ENCODE peak calls at places on chromosomes 11 and 22, in ten cellular contexts. M, T, S, B, R, I, P, E, H and U are unnamed samples.

GRCh38 chr11:24132471-24132870 is 364.4 kb upstream of the LUZP2 start:
- DNase-seq in M (no peak), T (no peak), S (no peak), B (no peak), R (no peak), I (peak), P (no peak), E (no peak), H (no peak), U (no peak)

GRCh38 chr22:46491936-46492335 is 45.5 kb downstream of the CELSR1 start:
- DNase-seq in M (peak), T (peak), S (no peak), B (no peak), R (peak), I (no peak), P (peak), E (no peak), H (no peak), U (no peak)

GRCh38 chr11:96082002-96082899 is 158.3 kb upstream of the MTMR2 start:
- DNase-seq in M (no peak), T (no peak), S (peak), B (no peak), R (no peak), I (no peak), P (peak), E (peak), H (peak), U (no peak)

GRCh38 chr22:28247667-28248363 is 328.8 kb upstream of the PITPNB start:
- DNase-seq in M (no peak), T (no peak), S (peak), B (peak), R (peak), I (no peak), P (peak), E (no peak), H (peak), U (no peak)

GRCh38 chr11:29293825-29294224 is 723.0 kb downstream of the KCNA4 start:
- DNase-seq in M (peak), T (peak), S (no peak), B (peak), R (peak), I (peak), P (no peak), E (peak), H (no peak), U (no peak)

GRCh38 chr11:71940561-71941219 is 11.8 kb downstream of the RNF121 start:
- DNase-seq in M (no peak), T (no peak), S (no peak), B (peak), R (peak), I (no peak), P (no peak), E (no peak), H (no peak), U (no peak)

GRCh38 chr11:1150769-1151365 is 6.9 kb upstream of the MUC5AC start:
- DNase-seq in M (peak), T (peak), S (no peak), B (peak), R (peak), I (peak), P (no peak), E (peak), H (no peak), U (no peak)

GRCh38 chr11:74018331-74019005 is 9.6 kb upstream of the UCP3 start:
- DNase-seq in M (peak), T (peak), S (no peak), B (peak), R (peak), I (peak), P (no peak), E (no peak), H (no peak), U (no peak)

GRCh38 chr11:130536106-130537040 is 87.9 kb downstream of the ADAMTS15 start:
- DNase-seq in M (peak), T (no peak), S (no peak), B (peak), R (peak), I (peak), P (no peak), E (no peak), H (no peak), U (no peak)

GRCh38 chr11:10567466-10567865 is 999 bp downstream of the LYVE1 start:
- DNase-seq in M (no peak), T (no peak), S (no peak), B (no peak), R (no peak), I (no peak), P (no peak), E (no peak), H (no peak), U (no peak)

GRCh38 chr11:10564692-10565318 is 3.7 kb downstream of the LYVE1 start:
- DNase-seq in M (no peak), T (peak), S (no peak), B (no peak), R (peak), I (peak), P (no peak), E (peak), H (no peak), U (no peak)

GRCh38 chr11:10568486-10568941 is at the start of gene LYVE1:
- DNase-seq in M (no peak), T (no peak), S (no peak), B (no peak), R (no peak), I (no peak), P (no peak), E (peak), H (no peak), U (no peak)

GRCh38 chr11:10565493-10565892 is 3.0 kb downstream of the LYVE1 start:
- DNase-seq in M (no peak), T (no peak), S (no peak), B (no peak), R (no peak), I (no peak), P (no peak), E (no peak), H (no peak), U (no peak)

DNA sequence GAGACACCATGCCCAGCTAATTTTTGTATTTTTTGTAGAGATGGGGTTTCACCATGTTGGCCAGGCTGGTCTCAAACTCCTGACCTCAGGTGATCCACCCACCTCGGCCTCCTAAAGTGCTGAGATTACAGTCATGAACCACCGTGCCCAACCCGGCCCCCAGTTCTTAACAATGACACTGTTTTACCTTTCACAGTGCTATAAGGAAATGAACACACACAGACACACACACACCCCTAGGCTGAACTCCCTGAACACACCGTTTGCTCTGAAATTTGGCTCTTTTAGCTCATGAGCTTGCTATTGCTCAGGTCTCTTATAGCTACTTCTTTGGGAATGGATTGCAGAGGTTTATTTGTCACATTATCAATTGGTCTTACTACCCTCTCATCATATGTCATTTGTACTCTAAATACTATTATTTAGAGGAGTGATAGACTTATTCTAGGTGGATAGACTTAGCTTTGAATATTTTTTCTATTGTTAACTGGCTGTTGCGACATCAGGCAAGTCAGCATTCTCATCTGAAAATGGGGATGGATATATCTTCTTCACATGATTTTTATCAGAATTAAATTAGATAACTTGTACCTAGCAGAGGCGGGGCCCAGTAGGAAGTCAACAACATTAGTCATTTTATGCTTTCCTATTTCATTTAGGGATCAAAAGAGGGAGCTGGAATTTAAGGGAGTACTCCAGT is 2.1 kb downstream of the LYVE1 start:
- DNase-seq in M (no peak), T (peak), S (no peak), B (no peak), R (peak), I (no peak), P (no peak), E (no peak), H (no peak), U (no peak)
- H3K9ac ChIP-seq in M (no peak), T (no peak), S (no peak), B (no peak), R (no peak), I (no peak), P (no peak), E (no peak), H (no peak), U (no peak)

GRCh38 chr11:79675081-79675480 is 234.3 kb upstream of the TENM4 start:
- DNase-seq in M (no peak), T (no peak), S (no peak), B (no peak), R (no peak), I (no peak), P (no peak), E (no peak), H (no peak), U (no peak)
- H3K9ac ChIP-seq in M (no peak), T (no peak), S (no peak), B (no peak), R (no peak), I (no peak), P (no peak), E (no peak), H (no peak), U (no peak)

GRCh38 chr11:18367431-18367830 is 26.9 kb upstream of the LDHA start:
- DNase-seq in M (peak), T (no peak), S (no peak), B (no peak), R (peak), I (no peak), P (no peak), E (no peak), H (no peak), U (no peak)

GRCh38 chr11:18366286-18366685 is 28.1 kb upstream of the LDHA start:
- DNase-seq in M (no peak), T (no peak), S (no peak), B (no peak), R (no peak), I (no peak), P (no peak), E (no peak), H (no peak), U (no peak)

GRCh38 chr11:18368236-18368635 is 26.1 kb upstream of the LDHA start:
- DNase-seq in M (peak), T (peak), S (no peak), B (peak), R (peak), I (no peak), P (no peak), E (no peak), H (no peak), U (no peak)

GRCh38 chr11:18364495-18365047 is 29.8 kb upstream of the LDHA start:
- DNase-seq in M (no peak), T (no peak), S (no peak), B (no peak), R (peak), I (no peak), P (no peak), E (no peak), H (no peak), U (no peak)

GRCh38 chr11:18365736-18366135 is 28.6 kb upstream of the LDHA start:
- DNase-seq in M (no peak), T (no peak), S (no peak), B (no peak), R (no peak), I (no peak), P (peak), E (no peak), H (peak), U (no peak)
- H3K9ac ChIP-seq in M (no peak), T (no peak), S (no peak), B (no peak), R (no peak), I (no peak), P (no peak), E (no peak), H (no peak), U (no peak)

DNA sequence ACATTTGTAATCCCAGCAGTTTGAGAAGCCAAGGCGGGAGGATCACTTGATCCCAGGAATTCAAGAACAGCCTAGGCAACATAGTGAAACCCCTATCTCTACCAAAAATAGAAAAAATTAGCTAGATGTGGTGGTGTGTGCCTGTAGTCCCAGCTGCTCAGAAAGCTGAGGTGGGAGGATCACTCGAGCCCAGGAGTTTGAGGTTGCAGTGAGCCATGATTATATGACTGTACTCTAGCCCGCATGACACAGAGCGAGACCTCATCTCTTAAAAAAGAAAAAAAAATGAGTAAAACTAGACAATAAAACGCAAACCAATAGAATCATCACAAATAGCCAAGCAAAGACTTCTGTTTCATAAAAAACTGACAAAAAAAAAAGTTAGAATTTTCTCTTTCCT is 21.8 kb downstream of the NUCB2 start:
- DNase-seq in M (peak), T (no peak), S (no peak), B (no peak), R (no peak), I (no peak), P (no peak), E (no peak), H (no peak), U (no peak)
- H3K9ac ChIP-seq in M (no peak), T (no peak), S (no peak), B (no peak), R (no peak), I (no peak), P (no peak), E (no peak), H (no peak), U (no peak)

GRCh38 chr11:125404136-125404810 is 91.8 kb downstream of the FEZ1 start:
- DNase-seq in M (no peak), T (peak), S (peak), B (no peak), R (no peak), I (no peak), P (no peak), E (no peak), H (no peak), U (peak)
- H3K9ac ChIP-seq in M (no peak), T (no peak), S (no peak), B (no peak), R (no peak), I (no peak), P (no peak), E (no peak), H (no peak), U (no peak)

GRCh38 chr22:40533712-40534378 is 102.7 kb downstream of the MRTFA start:
- DNase-seq in M (peak), T (peak), S (no peak), B (peak), R (peak), I (peak), P (no peak), E (peak), H (peak), U (no peak)
- H3K9ac ChIP-seq in M (peak), T (peak), S (no peak), B (no peak), R (peak), I (no peak), P (peak), E (no peak), H (no peak), U (no peak)

GRCh38 chr22:26170112-26170492 is 840 bp downstream of the SEZ6L start:
- DNase-seq in M (no peak), T (no peak), S (peak), B (no peak), R (no peak), I (no peak), P (no peak), E (no peak), H (no peak), U (peak)
- H3K9ac ChIP-seq in M (no peak), T (no peak), S (no peak), B (no peak), R (no peak), I (no peak), P (no peak), E (no peak), H (no peak), U (no peak)